ENCODE peak calls at places on chromosomes 16 and 17, in five cellular contexts. C is H9, E is H1, U is neuronal stem cell, V is mesenchymal stem cell. Z is an unnamed sample.
A peak's percentile ranks its signal among the peaks of the same experiment; 100 is the strongest.

GRCh38 chr17:60562421-60562820 is 36.4 kb upstream of the APPBP2 start:
- DNase-seq in C (no peak), V (no peak), U (no peak), E (no peak), Z (no peak)

GRCh38 chr17:66494023-66494803 is 191.8 kb downstream of the PRKCA start:
- DNase-seq in E (no peak), C (no peak), U (no peak), V (peak; percentile 94), Z (no peak)

GRCh38 chr16:9077001-9077809 is 14.2 kb upstream of the HAPSTR1 start:
- DNase-seq in U (no peak), V (peak; percentile 84), E (no peak), C (no peak), Z (peak; percentile 85)

GRCh38 chr17:17141860-17142552 is 64.1 kb downstream of the PLD6 start:
- DNase-seq in U (peak; percentile 38), C (peak; percentile 80), E (peak; percentile 83), V (peak; percentile 45), Z (peak; percentile 35)

GRCh38 chr16:15041260-15042011 is 14.4 kb downstream of the NTAN1 start:
- DNase-seq in E (no peak), U (no peak), V (no peak), C (peak; percentile 52), Z (no peak)

GRCh38 chr16:7601100-7601499 is 268.5 kb downstream of the RBFOX1 start:
- DNase-seq in V (no peak), C (no peak), E (no peak), U (no peak), Z (no peak)

GRCh38 chr17:70095455-70095854 is 20.4 kb downstream of the KCNJ16 start:
- DNase-seq in E (no peak), V (no peak), U (no peak), C (no peak), Z (no peak)

GRCh38 chr17:9928601-9929341 is 23.7 kb upstream of the RCVRN start:
- DNase-seq in E (peak; percentile 62), U (peak; percentile 46), V (peak; percentile 95), C (peak; percentile 80), Z (peak; percentile 88)

GRCh38 chr17:1625053-1625452 is 3.6 kb downstream of the SLC43A2 start:
- DNase-seq in E (no peak), V (no peak), C (no peak), U (no peak), Z (no peak)

GRCh38 chr17:17132746-17133145 is 73.4 kb downstream of the PLD6 start:
- DNase-seq in C (no peak), E (no peak), V (no peak), U (peak; percentile 54), Z (no peak)

GRCh38 chr17:72715906-72716572 is 376.4 kb downstream of the SLC39A11 start:
- DNase-seq in E (no peak), V (peak; percentile 97), U (no peak), C (no peak), Z (peak; percentile 85)

GRCh38 chr17:34383225-34383615 is 20.2 kb upstream of the CCL1 start:
- DNase-seq in E (no peak), U (no peak), C (peak; percentile 15), V (no peak), Z (no peak)

GRCh38 chr17:327296-327695 is 25.3 kb downstream of the RPH3AL start:
- DNase-seq in V (no peak), E (no peak), C (peak; percentile 26), U (no peak), Z (no peak)

GRCh38 chr16:85202631-85203461 is 90.6 kb upstream of the CIBAR2 start:
- DNase-seq in C (peak; percentile 78), U (peak; percentile 48), V (peak; percentile 95), E (no peak), Z (no peak)

GRCh38 chr16:66580605-66581209 is 1.4 kb downstream of the CMTM2 start:
- DNase-seq in U (peak; percentile 15), V (peak; percentile 68), E (no peak), C (no peak), Z (peak; percentile 9)

GRCh38 chr17:9529033-9529748 is 46.4 kb downstream of the STX8 start:
- DNase-seq in C (no peak), E (no peak), U (no peak), V (peak; percentile 53), Z (peak; percentile 25)

GRCh38 chr16:89410794-89411309 is 79.5 kb downstream of the ANKRD11 start:
- DNase-seq in C (no peak), E (no peak), V (peak; percentile 53), U (no peak), Z (no peak)

GRCh38 chr17:70110443-70110880 is 35.4 kb downstream of the KCNJ16 start:
- DNase-seq in V (no peak), C (no peak), E (no peak), U (no peak), Z (no peak)

GRCh38 chr16:56836410-56836834 is 28.6 kb upstream of the SLC12A3 start:
- DNase-seq in U (no peak), V (no peak), C (no peak), E (no peak), Z (no peak)

GRCh38 chr17:682150-682549 is 32.5 kb downstream of the VPS53 start:
- DNase-seq in C (no peak), U (no peak), E (no peak), V (no peak), Z (no peak)

GRCh38 chr16:68475071-68475470 is 26.8 kb upstream of the SMPD3 start:
- DNase-seq in U (no peak), V (no peak), E (no peak), C (no peak), Z (peak; percentile 70)

GRCh38 chr17:44220211-44221071 is 966 bp upstream of the UBTF start:
- DNase-seq in U (peak; percentile 43), C (peak; percentile 55), E (peak; percentile 72), V (peak; percentile 58), Z (peak; percentile 12)

GRCh38 chr17:81032641-81033422 is 2.1 kb upstream of the BAIAP2 start:
- DNase-seq in V (no peak), U (no peak), C (no peak), E (no peak), Z (no peak)

GRCh38 chr16:4021070-4021779 is 95.0 kb downstream of the ADCY9 start:
- DNase-seq in E (no peak), C (no peak), V (no peak), U (no peak), Z (peak; percentile 54)

GRCh38 chr17:39152134-39152884 is 872 bp upstream of the PLXDC1 start:
- DNase-seq in E (peak; percentile 62), C (no peak), U (peak; percentile 37), V (no peak), Z (no peak)

GRCh38 chr17:65750678-65751077 is 189.2 kb upstream of the AXIN2 start:
- DNase-seq in U (no peak), E (no peak), V (peak; percentile 44), C (no peak), Z (peak; percentile 78)

GRCh38 chr16:87583453-87584131 is 18.7 kb upstream of the JPH3 start:
- DNase-seq in V (peak; percentile 71), E (no peak), U (no peak), C (no peak), Z (no peak)

GRCh38 chr16:54503011-54503410 is 216.4 kb upstream of the IRX3 start:
- DNase-seq in E (no peak), V (no peak), C (no peak), U (no peak), Z (no peak)

GRCh38 chr16:11780988-11781680 is 15.9 kb downstream of the ZC3H7A start:
- DNase-seq in V (peak; percentile 67), E (no peak), C (no peak), U (no peak), Z (no peak)

GRCh38 chr16:525520-526180 is 1.9 kb upstream of the CAPN15 start:
- DNase-seq in V (peak; percentile 95), C (no peak), U (no peak), E (no peak), Z (peak; percentile 68)

GRCh38 chr17:38352245-38353083 is 820 bp downstream of the SOCS7 start:
- DNase-seq in C (peak; percentile 61), V (peak; percentile 52), U (no peak), E (peak; percentile 66), Z (peak; percentile 33)

GRCh38 chr17:50594040-50594618 is 33.6 kb downstream of the CACNA1G start:
- DNase-seq in E (no peak), U (no peak), C (no peak), V (no peak), Z (no peak)

GRCh38 chr17:41340934-41341861 is 9.4 kb downstream of the KRT33A start:
- DNase-seq in U (no peak), C (no peak), E (no peak), V (no peak), Z (peak; percentile 35)

GRCh38 chr16:50841081-50841886 is 99.4 kb downstream of the CYLD start:
- DNase-seq in E (peak; percentile 24), V (no peak), C (peak; percentile 54), U (no peak), Z (peak; percentile 1)

GRCh38 chr16:30132591-30132990 is 9.6 kb upstream of the MAPK3 start:
- DNase-seq in V (no peak), E (no peak), U (no peak), C (no peak), Z (no peak)
- H3K27ac ChIP-seq in V (no peak overlapping the region), E (no peak overlapping the region), U (no peak overlapping the region), C (no peak overlapping the region), Z (no peak overlapping the region)

DNA sequence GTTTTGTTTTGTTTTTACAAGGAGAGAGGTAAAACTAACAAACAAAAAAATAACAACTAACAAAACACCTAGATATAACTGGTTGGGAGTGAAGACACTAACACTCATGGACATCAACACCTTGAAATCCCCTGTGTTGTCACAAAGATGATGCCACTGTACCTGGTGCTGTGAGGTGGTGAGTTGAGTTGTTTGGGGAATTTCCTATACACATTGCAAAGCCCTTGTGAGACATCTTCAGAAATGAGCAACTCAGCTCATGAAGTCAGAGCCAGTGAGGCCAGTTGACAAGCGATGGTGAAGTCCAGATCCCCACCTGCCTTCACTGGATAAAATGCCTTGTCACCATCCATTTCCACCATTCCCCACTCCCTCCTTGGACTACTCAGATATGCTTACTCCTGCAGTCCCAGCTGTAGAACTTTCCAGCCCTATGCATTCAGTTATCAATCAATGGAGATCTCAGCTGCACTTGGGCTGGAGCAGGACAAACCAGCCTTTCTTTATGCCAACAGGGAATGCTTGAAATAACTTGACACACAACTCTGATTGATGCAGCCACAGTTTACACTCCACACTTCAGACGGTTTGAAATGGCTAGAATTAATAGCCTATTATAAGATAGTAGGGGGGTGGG is 22.1 kb downstream of the ANKFN1 start:
- DNase-seq in E (no peak), U (no peak), V (peak; percentile 3), C (no peak), Z (no peak)
- H3K4me2 ChIP-seq in E (no peak overlapping the region), U (no peak overlapping the region), V (no peak overlapping the region), C (no peak overlapping the region), Z (peak overlapping the region; percentile 11)

GRCh38 chr17:48497103-48497502 is 33.7 kb downstream of the HOXB1 start:
- DNase-seq in V (peak; percentile 86), E (no peak), U (no peak), C (no peak), Z (peak; percentile 28)

GRCh38 chr17:48492401-48493298 is 38.2 kb downstream of the HOXB1 start:
- DNase-seq in V (peak; percentile 91), C (peak; percentile 69), U (no peak), E (peak; percentile 79), Z (peak; percentile 79)

GRCh38 chr17:48491527-48492273 is 39.1 kb downstream of the HOXB1 start:
- DNase-seq in E (no peak), C (no peak), U (no peak), V (peak; percentile 85), Z (no peak)

GRCh38 chr17:48490391-48491026 is 40.3 kb downstream of the HOXB1 start:
- DNase-seq in E (no peak), U (no peak), C (no peak), V (no peak), Z (no peak)

GRCh38 chr17:48494335-48494734 is 36.5 kb downstream of the HOXB1 start:
- DNase-seq in V (peak; percentile 87), E (no peak), U (no peak), C (no peak), Z (no peak)
- H3K4ac ChIP-seq in V (no peak overlapping the region), E (no peak overlapping the region), U (no peak overlapping the region), C (no peak overlapping the region), Z (no peak overlapping the region)

GRCh38 chr16:81657224-81657623 is 121.9 kb upstream of the PLCG2 start:
- DNase-seq in E (no peak), U (no peak), V (no peak), C (no peak), Z (no peak)
- H3K27ac ChIP-seq in E (no peak overlapping the region), U (no peak overlapping the region), V (no peak overlapping the region), C (no peak overlapping the region), Z (no peak overlapping the region)

Z was measured in trophoblast cell.